ENCODE peak calls at places on chromosomes 13 and 19, in four cellular contexts. W, C, T and P are unnamed samples.
A peak's percentile ranks its signal among the peaks of the same experiment; 100 is the strongest.

GRCh38 chr19:2650515-2650914 is 52.0 kb downstream of the GNG7 start:
- DNase-seq in W (no peak), C (no peak), T (no peak), P (no peak)

GRCh38 chr19:33279430-33280350 is 22.6 kb downstream of the CEBPA start:
- DNase-seq in W (no peak), C (no peak), T (no peak), P (no peak)

GRCh38 chr19:38478273-38478971 is 44.9 kb downstream of the RYR1 start:
- DNase-seq in W (peak; percentile 30), C (no peak), T (no peak), P (peak; percentile 82)

GRCh38 chr19:30428856-30429255 is 56.7 kb downstream of the ZNF536 start:
- DNase-seq in W (no peak), C (no peak), T (no peak), P (no peak)

GRCh38 chr19:6264077-6264445 is 15.7 kb downstream of the MLLT1 start:
- DNase-seq in W (no peak), C (no peak), T (no peak), P (no peak)

GRCh38 chr19:41705393-41706174 is 2.8 kb upstream of the CEACAM5 start:
- DNase-seq in W (peak; percentile 56), C (peak; percentile 47), T (no peak), P (peak; percentile 71)

GRCh38 chr13:75762066-75762937 is 126.2 kb downstream of the LMO7 start:
- DNase-seq in W (peak; percentile 58), C (peak; percentile 10), T (peak; percentile 16), P (no peak)

GRCh38 chr13:30739646-30740642 is 4.6 kb downstream of the ALOX5AP start:
- DNase-seq in W (peak; percentile 94), C (peak; percentile 52), T (no peak), P (peak; percentile 53)

GRCh38 chr13:91710733-91711132 is 312.3 kb downstream of the GPC5 start:
- DNase-seq in W (no peak), C (no peak), T (no peak), P (no peak)

GRCh38 chr13:31756346-31756745 is 17.0 kb downstream of the RXFP2 start:
- DNase-seq in W (peak; percentile 40), C (no peak), T (no peak), P (no peak)

GRCh38 chr19:48812094-48812929 is 1.5 kb upstream of the BCAT2 start:
- DNase-seq in W (peak; percentile 31), C (peak; percentile 76), T (peak; percentile 84), P (peak; percentile 97)

GRCh38 chr13:110442946-110443632 is 118.4 kb downstream of the RAB20 start:
- DNase-seq in W (peak; percentile 47), C (no peak), T (no peak), P (no peak)

GRCh38 chr19:17755977-17756670 is 4.8 kb downstream of the FCHO1 start:
- DNase-seq in W (peak; percentile 22), C (peak; percentile 54), T (no peak), P (peak; percentile 92)

GRCh38 chr19:19817357-19817756 is 4.2 kb downstream of the ZNF506 start:
- DNase-seq in W (no peak), C (peak; percentile 55), T (no peak), P (no peak)

GRCh38 chr13:52162279-52163101 is 3.1 kb upstream of the NEK3 start:
- DNase-seq in W (peak; percentile 52), C (no peak), T (no peak), P (no peak)

GRCh38 chr19:3471954-3472655 is 8.2 kb downstream of the SMIM24 start:
- DNase-seq in W (peak; percentile 8), C (peak; percentile 59), T (no peak), P (peak; percentile 73)

GRCh38 chr13:74306496-74306895 is 172.3 kb upstream of the KLF12 start:
- DNase-seq in W (peak; percentile 4), C (no peak), T (no peak), P (no peak)

GRCh38 chr19:41530761-41531301 is 45.1 kb upstream of the CEACAM21 start:
- DNase-seq in W (no peak), C (no peak), T (no peak), P (no peak)

GRCh38 chr13:22103628-22104027 is 432.8 kb downstream of the FGF9 start:
- DNase-seq in W (no peak), C (no peak), T (no peak), P (no peak)

GRCh38 chr13:113793718-113794085 is 34.7 kb downstream of the TMEM255B start:
- DNase-seq in W (no peak), C (no peak), T (no peak), P (no peak)

GRCh38 chr19:4523306-4524110 is 5.2 kb upstream of the PLIN4 start:
- DNase-seq in W (peak; percentile 61), C (peak; percentile 53), T (peak; percentile 71), P (peak; percentile 64)

GRCh38 chr13:71867101-71867814 is at the start of gene DACH1:
- DNase-seq in W (peak; percentile 24), C (peak; percentile 10), T (peak; percentile 18), P (no peak)

GRCh38 chr13:109698779-109699178 is 87.6 kb downstream of the IRS2 start:
- DNase-seq in W (peak; percentile 41), C (no peak), T (no peak), P (no peak)

GRCh38 chr19:40888191-40888590 is 6.2 kb upstream of the CYP2A7 start:
- DNase-seq in W (no peak), C (no peak), T (no peak), P (no peak)

GRCh38 chr13:37453246-37453645 is 145.3 kb downstream of the POSTN start:
- DNase-seq in W (no peak), C (no peak), T (no peak), P (no peak)

GRCh38 chr13:67100723-67101122 is 129.4 kb downstream of the PCDH9 start:
- DNase-seq in W (no peak), C (no peak), T (no peak), P (no peak)

GRCh38 chr19:11096210-11096841 is 7.1 kb downstream of the LDLR start:
- DNase-seq in W (peak; percentile 35), C (peak; percentile 32), T (no peak), P (no peak)

GRCh38 chr19:35587326-35587725 is 1.4 kb downstream of the PMIS2 start:
- DNase-seq in W (no peak), C (no peak), T (no peak), P (no peak)

GRCh38 chr19:19280561-19280960 is 7.5 kb upstream of the TM6SF2 start:
- DNase-seq in W (no peak), C (no peak), T (no peak), P (no peak)

GRCh38 chr13:22569830-22570229 is 610.9 kb upstream of the SGCG start:
- DNase-seq in W (no peak), C (no peak), T (no peak), P (no peak)

GRCh38 chr19:52270266-52270885 is 989 bp downstream of the ZNF766 start:
- DNase-seq in W (no peak), C (peak; percentile 10), T (peak; percentile 16), P (peak; percentile 71)

GRCh38 chr19:50416034-50416814 is 2.5 kb upstream of the SPIB start:
- DNase-seq in W (no peak), C (no peak), T (no peak), P (peak; percentile 70)

GRCh38 chr13:43014162-43014561 is 9.2 kb upstream of the DNAJC15 start:
- DNase-seq in W (no peak), C (no peak), T (no peak), P (no peak)

GRCh38 chr13:31903072-31903815 is 128.3 kb upstream of the FRY start:
- DNase-seq in W (no peak), C (no peak), T (no peak), P (no peak)

GRCh38 chr13:44622701-44623100 is 46.6 kb upstream of the TSC22D1 start:
- DNase-seq in W (no peak), C (no peak), T (no peak), P (no peak)